ENCODE peak calls at places on chromosomes 4 and X, in five cellular contexts. One of them, this sample, is unnamed.

GRCh38 chrX:20968996-20969395 is 405.2 kb upstream of the CNKSR2 start:
- DNase-seq in HCT116: no peak
- DNase-seq in adrenal gland: no peak
- DNase-seq in right lobe of liver: no peak
- DNase-seq in endothelial cell of umbilical vein: no peak
- DNase-seq in this sample: no peak

GRCh38 chr4:114281561-114281960 is 302.1 kb upstream of the ARSJ start:
- DNase-seq in adrenal gland: no peak
- DNase-seq in right lobe of liver: no peak
- DNase-seq in endothelial cell of umbilical vein: no peak
- DNase-seq in HCT116: no peak
- DNase-seq in this sample: no peak

GRCh38 chrX:129957241-129958099 is 25.0 kb upstream of the BCORL1 start:
- DNase-seq in HCT116: peak
- DNase-seq in right lobe of liver: peak
- DNase-seq in endothelial cell of umbilical vein: peak
- DNase-seq in adrenal gland: peak
- DNase-seq in this sample: no peak

GRCh38 chr4:19026281-19026680 is 1004.7 kb upstream of the LCORL start:
- DNase-seq in HCT116: no peak
- DNase-seq in adrenal gland: no peak
- DNase-seq in right lobe of liver: no peak
- DNase-seq in endothelial cell of umbilical vein: no peak
- DNase-seq in this sample: no peak

GRCh38 chr4:99624141-99624719 is 33.4 kb downstream of the C4orf54 start:
- DNase-seq in HCT116: no peak
- DNase-seq in adrenal gland: no peak
- DNase-seq in right lobe of liver: no peak
- DNase-seq in endothelial cell of umbilical vein: no peak
- DNase-seq in this sample: no peak

GRCh38 chr4:11743961-11744360 is 315.3 kb upstream of the HS3ST1 start:
- DNase-seq in adrenal gland: no peak
- DNase-seq in endothelial cell of umbilical vein: peak
- DNase-seq in HCT116: no peak
- DNase-seq in right lobe of liver: no peak
- DNase-seq in this sample: no peak

GRCh38 chr4:143202824-143203223 is 18.1 kb downstream of the USP38 start:
- DNase-seq in endothelial cell of umbilical vein: peak
- DNase-seq in right lobe of liver: no peak
- DNase-seq in adrenal gland: no peak
- DNase-seq in HCT116: no peak
- DNase-seq in this sample: no peak

GRCh38 chr4:141891260-141892120 is 255.1 kb downstream of the IL15 start:
- DNase-seq in endothelial cell of umbilical vein: no peak
- DNase-seq in adrenal gland: no peak
- DNase-seq in HCT116: no peak
- DNase-seq in right lobe of liver: no peak
- DNase-seq in this sample: no peak

GRCh38 chr4:22504931-22505330 is 10.9 kb downstream of the ADGRA3 start:
- DNase-seq in adrenal gland: no peak
- DNase-seq in HCT116: no peak
- DNase-seq in endothelial cell of umbilical vein: no peak
- DNase-seq in right lobe of liver: no peak
- DNase-seq in this sample: no peak

GRCh38 chrX:69493193-69493592 is 10.9 kb upstream of the NALF2 start:
- DNase-seq in HCT116: peak
- DNase-seq in adrenal gland: peak
- DNase-seq in right lobe of liver: peak
- DNase-seq in endothelial cell of umbilical vein: peak
- DNase-seq in this sample: peak

GRCh38 chrX:39202641-39203040 is 401.4 kb downstream of the MID1IP1 start:
- DNase-seq in right lobe of liver: no peak
- DNase-seq in endothelial cell of umbilical vein: no peak
- DNase-seq in HCT116: no peak
- DNase-seq in adrenal gland: no peak
- DNase-seq in this sample: no peak

GRCh38 chr4:122914292-122914904 is 8.0 kb downstream of the NUDT6 start:
- DNase-seq in HCT116: no peak
- DNase-seq in endothelial cell of umbilical vein: peak
- DNase-seq in right lobe of liver: no peak
- DNase-seq in adrenal gland: no peak
- DNase-seq in this sample: no peak

GRCh38 chrX:32448320-32448719 is 763.0 kb downstream of the DMD start:
- DNase-seq in adrenal gland: no peak
- DNase-seq in HCT116: no peak
- DNase-seq in endothelial cell of umbilical vein: no peak
- DNase-seq in right lobe of liver: no peak
- DNase-seq in this sample: no peak

GRCh38 chr4:107255596-107255995 is 219.5 kb upstream of the DKK2 start:
- DNase-seq in right lobe of liver: no peak
- DNase-seq in endothelial cell of umbilical vein: no peak
- DNase-seq in adrenal gland: no peak
- DNase-seq in HCT116: no peak
- DNase-seq in this sample: no peak

GRCh38 chr4:146311238-146311970 is 97.1 kb downstream of the REELD1 start:
- DNase-seq in HCT116: no peak
- DNase-seq in right lobe of liver: no peak
- DNase-seq in adrenal gland: no peak
- DNase-seq in endothelial cell of umbilical vein: peak
- DNase-seq in this sample: no peak

GRCh38 chr4:71186566-71187398 is 152.0 kb upstream of the SLC4A4 start:
- DNase-seq in adrenal gland: peak
- DNase-seq in HCT116: no peak
- DNase-seq in endothelial cell of umbilical vein: peak
- DNase-seq in right lobe of liver: peak
- DNase-seq in this sample: no peak
- TF ChIP-seq POLR2A in adrenal gland: no peak
- TF ChIP-seq POLR2A in HCT116: no peak
- TF ChIP-seq POLR2A in endothelial cell of umbilical vein: no peak
- TF ChIP-seq POLR2A in right lobe of liver: peak
- TF ChIP-seq POLR2A in this sample: no peak

DNA sequence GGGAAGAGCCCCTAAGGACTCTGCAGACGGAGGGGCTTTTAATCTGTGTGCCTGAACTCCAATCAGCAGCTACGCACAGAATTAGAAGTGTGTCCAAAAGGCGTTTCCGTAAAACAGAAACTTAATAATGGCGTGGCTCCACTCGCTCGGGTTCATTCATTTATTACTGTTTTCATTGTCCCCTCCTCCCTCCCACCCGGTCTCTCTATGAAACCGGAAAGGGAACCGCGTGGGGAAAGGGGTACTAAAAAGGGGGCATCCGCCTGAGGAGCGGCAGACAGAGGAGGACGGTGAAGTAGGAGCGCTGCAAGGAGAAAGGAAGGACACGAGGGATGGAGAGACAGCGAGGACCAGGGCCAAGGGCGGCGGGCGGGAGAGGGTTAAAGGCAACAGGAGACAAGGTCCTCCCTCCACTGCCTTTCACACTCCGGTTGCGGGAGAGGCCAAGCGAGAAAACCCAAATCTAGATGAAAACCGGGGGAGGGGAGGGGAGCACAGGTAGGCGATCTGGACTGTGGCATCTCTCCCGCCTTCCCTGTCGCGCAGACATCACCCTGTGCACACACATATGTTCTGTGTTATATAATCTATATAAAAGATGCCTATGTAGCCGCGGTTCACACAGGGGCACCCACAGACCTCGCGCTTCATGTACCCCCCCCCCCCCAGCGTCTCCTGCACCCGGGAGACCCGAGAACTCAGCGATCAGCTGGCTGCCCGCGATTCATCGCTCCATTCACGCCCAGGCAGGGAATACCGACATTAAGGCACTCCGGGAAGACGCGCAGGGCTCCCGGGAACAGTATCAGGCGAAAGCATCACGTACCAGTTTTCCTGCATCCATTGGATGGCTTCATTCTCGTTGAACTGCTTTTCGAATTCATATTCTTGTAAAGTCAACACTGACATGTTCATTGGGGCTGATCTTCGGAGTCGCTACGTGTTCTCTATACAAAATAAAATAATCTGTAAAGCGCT is 705 bp downstream of the ELOVL6 start:
- DNase-seq in adrenal gland: peak
- DNase-seq in HCT116: no peak
- DNase-seq in right lobe of liver: peak
- DNase-seq in endothelial cell of umbilical vein: peak
- DNase-seq in this sample: peak
- TF ChIP-seq POLR2A in adrenal gland: no peak
- TF ChIP-seq POLR2A in HCT116: peak
- TF ChIP-seq POLR2A in right lobe of liver: no peak
- TF ChIP-seq POLR2A in endothelial cell of umbilical vein: peak
- TF ChIP-seq POLR2A in this sample: no peak

DNA sequence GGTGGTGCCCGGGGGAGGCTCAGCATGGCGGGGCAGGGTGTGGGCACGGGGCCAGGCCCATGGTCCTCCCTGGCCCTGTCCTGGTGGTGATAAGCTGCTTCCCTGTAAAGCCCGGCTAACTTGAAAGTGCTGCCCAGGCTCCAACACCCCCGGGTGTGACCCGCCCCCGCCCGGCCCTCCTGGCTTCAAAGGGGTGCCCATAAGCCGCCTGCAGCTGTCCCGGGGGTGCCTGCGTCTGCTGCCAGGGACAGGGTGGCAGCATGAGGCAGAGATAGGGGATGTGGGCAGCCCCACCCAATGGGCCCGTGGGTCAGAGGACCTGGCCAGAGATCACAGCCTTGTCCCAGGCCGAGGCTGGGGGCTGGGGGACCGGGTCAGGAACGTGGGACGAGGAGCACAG is 18.1 kb downstream of the FGFRL1 start:
- DNase-seq in adrenal gland: no peak
- DNase-seq in right lobe of liver: no peak
- DNase-seq in HCT116: no peak
- DNase-seq in endothelial cell of umbilical vein: no peak
- DNase-seq in this sample: no peak
- TF ChIP-seq POLR2A in adrenal gland: no peak
- TF ChIP-seq POLR2A in right lobe of liver: no peak
- TF ChIP-seq POLR2A in HCT116: no peak
- TF ChIP-seq POLR2A in endothelial cell of umbilical vein: no peak
- TF ChIP-seq POLR2A in this sample: no peak

GRCh38 chr4:185384061-185384460 is 11.7 kb downstream of the LRP2BP start:
- DNase-seq in adrenal gland: no peak
- DNase-seq in HCT116: no peak
- DNase-seq in right lobe of liver: no peak
- DNase-seq in endothelial cell of umbilical vein: no peak
- DNase-seq in this sample: no peak
- TF ChIP-seq POLR2A in adrenal gland: no peak
- TF ChIP-seq POLR2A in HCT116: no peak
- TF ChIP-seq POLR2A in right lobe of liver: no peak
- TF ChIP-seq POLR2A in endothelial cell of umbilical vein: no peak
- TF ChIP-seq POLR2A in this sample: no peak

DNA sequence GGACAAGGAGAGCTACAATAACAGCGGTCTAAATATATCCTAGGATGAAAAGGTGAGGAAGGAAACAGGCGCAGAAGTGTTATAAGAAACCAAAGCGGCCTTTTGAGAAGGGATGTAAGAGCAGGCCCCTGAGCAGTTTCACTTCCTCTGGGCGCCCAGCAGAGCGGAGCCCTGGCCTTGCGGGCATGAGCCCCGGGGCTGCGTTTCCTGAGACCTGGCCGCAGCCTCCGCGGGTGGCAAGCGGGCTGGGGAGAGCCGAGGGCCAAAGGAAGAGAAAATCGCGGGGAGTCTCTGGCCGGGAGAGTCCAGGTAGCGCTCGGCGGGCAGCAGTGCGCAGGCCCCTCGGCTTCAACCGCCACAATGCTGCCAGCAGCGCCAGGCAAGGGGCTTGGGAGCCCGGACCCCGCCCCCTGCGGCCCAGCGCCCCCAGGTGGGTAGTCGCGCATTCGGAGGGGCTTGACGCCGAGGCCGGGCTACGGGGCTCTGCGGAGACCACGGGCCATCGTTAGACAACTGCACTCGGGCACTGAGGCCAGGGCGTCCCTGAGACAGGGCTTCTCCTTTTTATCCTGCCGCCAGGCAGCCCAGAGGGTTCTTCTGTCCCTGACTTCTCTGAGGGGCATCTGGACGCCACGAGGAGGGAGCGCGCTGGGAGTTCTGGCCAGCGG is at the start of gene BANK1:
- DNase-seq in right lobe of liver: peak
- DNase-seq in HCT116: peak
- DNase-seq in adrenal gland: peak
- DNase-seq in endothelial cell of umbilical vein: peak
- DNase-seq in this sample: no peak
- TF ChIP-seq POLR2A in right lobe of liver: no peak
- TF ChIP-seq POLR2A in HCT116: peak
- TF ChIP-seq POLR2A in adrenal gland: no peak
- TF ChIP-seq POLR2A in endothelial cell of umbilical vein: no peak
- TF ChIP-seq POLR2A in this sample: no peak

DNA sequence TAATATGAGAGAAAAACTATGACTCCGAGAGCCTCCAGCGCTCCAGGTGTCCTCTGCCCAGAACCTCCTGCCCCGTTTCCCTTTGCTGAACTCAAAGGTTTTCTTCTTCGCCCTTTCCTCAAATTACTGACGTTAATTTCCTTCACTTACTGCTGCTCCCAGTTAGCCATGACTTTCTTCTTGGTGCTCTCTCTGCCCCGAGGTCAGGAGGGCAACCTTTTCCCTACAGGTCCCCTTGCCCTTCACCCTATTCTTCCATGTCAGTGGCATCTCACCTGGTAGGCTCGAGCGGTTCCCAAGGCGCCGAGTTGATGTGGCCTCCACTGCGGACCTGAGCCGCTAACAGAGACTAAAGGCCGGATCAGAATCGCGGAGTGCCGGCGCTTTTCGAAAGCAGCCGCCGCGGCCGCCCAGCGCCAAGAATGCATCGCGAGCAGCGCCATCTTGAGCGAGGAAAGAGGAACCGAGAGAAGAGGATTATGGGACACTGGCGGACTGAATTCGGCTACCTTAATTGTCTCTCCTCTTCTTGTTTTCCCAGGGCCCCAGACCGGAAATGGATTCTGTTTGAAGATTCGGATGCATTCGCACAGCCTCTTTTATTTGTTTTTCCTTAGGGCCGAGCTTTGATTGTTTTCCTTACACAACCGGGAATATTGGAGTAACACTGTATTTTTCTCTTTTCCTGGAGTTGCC is at the start of gene ABCB7:
- DNase-seq in adrenal gland: peak
- DNase-seq in HCT116: peak
- DNase-seq in right lobe of liver: peak
- DNase-seq in endothelial cell of umbilical vein: peak
- DNase-seq in this sample: peak
- TF ChIP-seq POLR2A in adrenal gland: no peak
- TF ChIP-seq POLR2A in HCT116: peak
- TF ChIP-seq POLR2A in right lobe of liver: peak
- TF ChIP-seq POLR2A in endothelial cell of umbilical vein: peak
- TF ChIP-seq POLR2A in this sample: peak

This sample was measured in H54.